ENCODE peak calls at places on chromosomes 6 and 20, in four cellular contexts. One of them, this sample, is unnamed.

GRCh38 chr6:6154335-6154734 is 147.6 kb upstream of the NRN1 start:
- DNase-seq in upper lobe of right lung: no peak
- DNase-seq in retinal pigment epithelial cell: no peak
- DNase-seq in fibroblast of mammary gland: no peak
- DNase-seq in this sample: no peak

GRCh38 chr20:15616626-15617025 is 956.6 kb downstream of the KIF16B start:
- DNase-seq in upper lobe of right lung: no peak
- DNase-seq in fibroblast of mammary gland: no peak
- DNase-seq in retinal pigment epithelial cell: no peak
- DNase-seq in this sample: no peak

GRCh38 chr20:19726126-19726525 is 31.9 kb upstream of the RIN2 start:
- DNase-seq in retinal pigment epithelial cell: no peak
- DNase-seq in upper lobe of right lung: no peak
- DNase-seq in fibroblast of mammary gland: peak; percentile 66
- DNase-seq in this sample: no peak

GRCh38 chr6:135438907-135439535 is 58.5 kb downstream of the AHI1 start:
- DNase-seq in fibroblast of mammary gland: peak; percentile 38
- DNase-seq in retinal pigment epithelial cell: no peak
- DNase-seq in upper lobe of right lung: no peak
- DNase-seq in this sample: no peak

GRCh38 chr6:44151348-44152108 is 7.1 kb upstream of the CAPN11 start:
- DNase-seq in upper lobe of right lung: peak; percentile 89
- DNase-seq in fibroblast of mammary gland: peak; percentile 55
- DNase-seq in retinal pigment epithelial cell: no peak
- DNase-seq in this sample: no peak

GRCh38 chr6:16239090-16239797 is 857 bp downstream of the GMPR start:
- DNase-seq in upper lobe of right lung: peak; percentile 87
- DNase-seq in retinal pigment epithelial cell: no peak
- DNase-seq in fibroblast of mammary gland: no peak
- DNase-seq in this sample: no peak

GRCh38 chr20:37384683-37385174 is 38.8 kb downstream of the SRC start:
- DNase-seq in retinal pigment epithelial cell: no peak
- DNase-seq in upper lobe of right lung: peak; percentile 83
- DNase-seq in fibroblast of mammary gland: peak; percentile 56
- DNase-seq in this sample: no peak

GRCh38 chr6:11538049-11538798 is 675 bp downstream of the TMEM170B start:
- DNase-seq in retinal pigment epithelial cell: no peak
- DNase-seq in upper lobe of right lung: peak; percentile 76
- DNase-seq in fibroblast of mammary gland: no peak
- DNase-seq in this sample: no peak

GRCh38 chr20:63740501-63741353 is 1.2 kb downstream of the SLC2A4RG start:
- DNase-seq in upper lobe of right lung: peak; percentile 95
- DNase-seq in fibroblast of mammary gland: peak; percentile 89
- DNase-seq in retinal pigment epithelial cell: peak; percentile 35
- DNase-seq in this sample: peak; percentile 63

GRCh38 chr6:47343631-47344421 is 34.1 kb upstream of the TNFRSF21 start:
- DNase-seq in fibroblast of mammary gland: no peak
- DNase-seq in retinal pigment epithelial cell: peak; percentile 72
- DNase-seq in upper lobe of right lung: no peak
- DNase-seq in this sample: no peak

GRCh38 chr6:79062708-79063107 is 15.3 kb downstream of the PHIP start:
- DNase-seq in retinal pigment epithelial cell: no peak
- DNase-seq in upper lobe of right lung: no peak
- DNase-seq in fibroblast of mammary gland: no peak
- DNase-seq in this sample: no peak

GRCh38 chr6:168538892-168539811 is 98.2 kb downstream of the SMOC2 start:
- DNase-seq in upper lobe of right lung: no peak
- DNase-seq in retinal pigment epithelial cell: no peak
- DNase-seq in fibroblast of mammary gland: no peak
- DNase-seq in this sample: no peak

GRCh38 chr6:137921823-137922222 is 54.8 kb downstream of the TNFAIP3 start:
- DNase-seq in upper lobe of right lung: no peak
- DNase-seq in retinal pigment epithelial cell: no peak
- DNase-seq in fibroblast of mammary gland: no peak
- DNase-seq in this sample: no peak
- TF ChIP-seq CTCF in upper lobe of right lung: peak; percentile 17
- TF ChIP-seq CTCF in retinal pigment epithelial cell: peak; percentile 10
- TF ChIP-seq CTCF in fibroblast of mammary gland: no peak
- TF ChIP-seq CTCF in this sample: peak; percentile 24

GRCh38 chr6:31728767-31729514 is at the start of gene DDAH2:
- DNase-seq in retinal pigment epithelial cell: no peak
- DNase-seq in fibroblast of mammary gland: no peak
- DNase-seq in upper lobe of right lung: no peak
- DNase-seq in this sample: no peak

GRCh38 chr6:31730631-31731086 is 1.6 kb upstream of the DDAH2 start:
- DNase-seq in fibroblast of mammary gland: no peak
- DNase-seq in upper lobe of right lung: no peak
- DNase-seq in retinal pigment epithelial cell: no peak
- DNase-seq in this sample: no peak

GRCh38 chr6:31727717-31728671 is 1.1 kb downstream of the DDAH2 start:
- DNase-seq in fibroblast of mammary gland: no peak
- DNase-seq in retinal pigment epithelial cell: no peak
- DNase-seq in upper lobe of right lung: no peak
- DNase-seq in this sample: no peak

GRCh38 chr6:31729979-31730630 is 1.0 kb upstream of the DDAH2 start:
- DNase-seq in upper lobe of right lung: peak; percentile 90
- DNase-seq in fibroblast of mammary gland: peak; percentile 84
- DNase-seq in retinal pigment epithelial cell: no peak
- DNase-seq in this sample: peak; percentile 75

DNA sequence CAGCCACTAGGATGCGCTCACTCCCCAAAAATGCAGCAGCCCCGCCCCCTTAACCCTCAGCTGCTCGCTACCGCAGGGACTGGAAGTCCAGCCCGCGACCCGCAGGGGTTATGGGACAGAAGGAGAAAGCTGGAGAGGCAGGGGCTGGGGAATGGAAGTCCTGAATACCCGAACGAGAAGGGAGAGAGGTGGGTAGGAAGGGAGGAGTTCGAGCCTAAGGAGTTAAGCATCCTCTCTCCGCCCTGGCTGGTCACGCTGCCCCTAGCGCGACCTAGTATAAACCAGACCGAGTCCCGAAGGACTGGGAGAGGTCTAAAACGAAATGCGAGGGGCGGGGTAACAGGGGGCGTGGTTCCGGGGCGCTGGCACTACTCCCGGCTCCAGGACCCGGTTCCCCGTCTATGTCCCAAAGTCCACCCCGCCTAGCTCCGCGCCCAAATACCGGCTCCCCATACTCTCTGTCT is 448 bp upstream of the DDAH2 start:
- DNase-seq in upper lobe of right lung: peak; percentile 95
- DNase-seq in retinal pigment epithelial cell: no peak
- DNase-seq in fibroblast of mammary gland: peak; percentile 88
- DNase-seq in this sample: peak; percentile 51
- TF ChIP-seq CTCF in upper lobe of right lung: no peak
- TF ChIP-seq CTCF in retinal pigment epithelial cell: no peak
- TF ChIP-seq CTCF in fibroblast of mammary gland: no peak
- TF ChIP-seq CTCF in this sample: peak; percentile 52

GRCh38 chr20:12358006-12358654 is 440.4 kb downstream of the BTBD3 start:
- DNase-seq in upper lobe of right lung: no peak
- DNase-seq in fibroblast of mammary gland: peak; percentile 15
- DNase-seq in retinal pigment epithelial cell: no peak
- DNase-seq in this sample: no peak
- TF ChIP-seq CTCF in upper lobe of right lung: peak; percentile 23
- TF ChIP-seq CTCF in fibroblast of mammary gland: peak; percentile 11
- TF ChIP-seq CTCF in retinal pigment epithelial cell: no peak
- TF ChIP-seq CTCF in this sample: no peak

GRCh38 chr20:53291548-53291947 is 302.1 kb downstream of the ZNF217 start:
- DNase-seq in upper lobe of right lung: no peak
- DNase-seq in fibroblast of mammary gland: no peak
- DNase-seq in retinal pigment epithelial cell: no peak
- DNase-seq in this sample: no peak
- TF ChIP-seq CTCF in upper lobe of right lung: peak; percentile 7
- TF ChIP-seq CTCF in fibroblast of mammary gland: peak; percentile 18
- TF ChIP-seq CTCF in retinal pigment epithelial cell: peak; percentile 45
- TF ChIP-seq CTCF in this sample: no peak

DNA sequence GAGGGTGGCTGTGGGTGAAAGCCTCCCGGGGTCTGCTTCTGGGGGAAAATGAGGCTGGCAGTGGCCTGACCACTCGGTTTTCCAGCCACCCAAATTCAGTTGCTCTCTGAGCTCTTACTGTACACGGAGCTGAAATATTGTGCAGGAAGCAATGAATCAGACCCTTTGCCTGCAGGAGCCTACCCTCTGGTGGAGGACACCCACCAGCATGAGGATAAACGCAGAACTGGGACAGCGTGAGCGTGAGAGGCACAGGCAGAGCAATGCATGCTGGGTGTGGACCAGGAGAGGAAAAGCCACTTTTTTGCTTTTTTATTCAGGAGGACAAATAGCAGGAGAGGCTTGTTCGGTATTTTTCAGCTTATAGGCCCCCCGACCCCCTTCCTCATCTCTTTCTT is 298.1 kb downstream of the QKI start:
- DNase-seq in retinal pigment epithelial cell: no peak
- DNase-seq in fibroblast of mammary gland: peak; percentile 54
- DNase-seq in upper lobe of right lung: no peak
- DNase-seq in this sample: no peak
- TF ChIP-seq CTCF in retinal pigment epithelial cell: no peak
- TF ChIP-seq CTCF in fibroblast of mammary gland: peak; percentile 22
- TF ChIP-seq CTCF in upper lobe of right lung: no peak
- TF ChIP-seq CTCF in this sample: no peak

GRCh38 chr20:53914091-53914860 is 156.1 kb downstream of the BCAS1 start:
- DNase-seq in retinal pigment epithelial cell: no peak
- DNase-seq in fibroblast of mammary gland: no peak
- DNase-seq in upper lobe of right lung: no peak
- DNase-seq in this sample: no peak
- TF ChIP-seq CTCF in retinal pigment epithelial cell: no peak
- TF ChIP-seq CTCF in fibroblast of mammary gland: no peak
- TF ChIP-seq CTCF in upper lobe of right lung: no peak
- TF ChIP-seq CTCF in this sample: no peak

DNA sequence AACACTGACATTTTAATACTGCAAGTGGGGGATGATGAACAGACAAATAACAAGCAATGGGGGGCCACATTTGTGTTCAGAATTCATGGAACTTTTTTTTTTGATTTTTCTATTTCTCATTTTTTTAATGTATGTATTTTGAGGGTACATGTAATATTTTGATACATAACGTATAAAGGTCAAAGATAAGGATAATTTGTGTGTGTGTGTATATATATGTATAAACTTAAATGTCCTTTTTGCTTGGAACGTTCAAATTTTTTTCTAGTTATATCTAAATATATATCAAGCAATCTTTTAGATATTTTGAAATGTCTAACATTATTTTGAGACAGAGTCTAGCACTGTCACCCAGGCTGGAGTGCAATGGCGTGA is 12.3 kb upstream of the ZNF311 start:
- DNase-seq in upper lobe of right lung: no peak
- DNase-seq in retinal pigment epithelial cell: no peak
- DNase-seq in fibroblast of mammary gland: no peak
- DNase-seq in this sample: no peak
- TF ChIP-seq CTCF in upper lobe of right lung: no peak
- TF ChIP-seq CTCF in retinal pigment epithelial cell: no peak
- TF ChIP-seq CTCF in fibroblast of mammary gland: no peak
- TF ChIP-seq CTCF in this sample: no peak

DNA sequence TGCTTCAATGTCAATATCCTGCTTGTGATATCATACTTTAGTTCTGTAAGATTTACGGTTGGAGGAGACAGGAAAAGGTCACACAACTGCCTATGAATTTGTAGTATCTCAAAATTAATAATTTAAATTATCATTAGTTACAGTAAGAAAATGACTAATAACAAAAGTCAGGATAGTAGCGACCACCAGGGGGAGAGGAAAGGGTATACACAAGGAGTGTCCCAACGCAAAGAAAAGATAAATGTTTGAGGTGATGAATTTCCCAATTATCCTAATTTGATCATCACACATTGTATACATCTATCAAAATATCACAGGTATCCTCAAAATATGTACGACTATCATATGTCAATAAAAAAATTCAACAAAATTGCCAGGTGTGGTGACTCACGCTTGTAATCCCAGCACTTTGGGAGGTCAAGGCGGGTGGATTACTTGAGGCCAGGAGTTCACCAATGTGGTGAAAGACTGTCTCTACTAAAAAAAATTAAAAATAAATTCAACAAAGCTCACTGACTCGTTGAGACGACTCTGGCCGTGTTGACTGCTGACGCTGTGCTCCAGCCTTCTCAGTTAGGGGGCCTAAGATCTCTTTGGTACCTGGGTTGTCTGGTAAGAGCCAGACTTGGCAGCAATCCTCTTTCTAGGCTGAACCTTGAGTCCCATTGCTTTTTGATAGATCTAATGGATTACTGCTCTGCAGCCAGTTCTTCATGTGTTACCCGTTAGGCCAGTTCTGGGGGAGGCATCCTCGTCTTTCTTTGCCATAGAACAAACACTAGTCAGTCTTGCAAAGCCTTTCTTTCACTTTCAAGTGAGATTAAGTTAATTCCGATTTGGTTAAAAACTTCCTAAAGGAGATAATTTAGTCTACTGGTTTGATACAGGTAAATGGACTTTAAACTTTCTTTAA is 9.0 kb upstream of the OVOL2 start:
- DNase-seq in retinal pigment epithelial cell: no peak
- DNase-seq in fibroblast of mammary gland: no peak
- DNase-seq in upper lobe of right lung: no peak
- DNase-seq in this sample: no peak
- TF ChIP-seq CTCF in retinal pigment epithelial cell: peak; percentile 34
- TF ChIP-seq CTCF in fibroblast of mammary gland: peak; percentile 6
- TF ChIP-seq CTCF in upper lobe of right lung: no peak
- TF ChIP-seq CTCF in this sample: no peak